ENCODE peak calls at places on chromosomes 6 and 20, in five cellular contexts. K is COR-L47; R is stimulated activated CD4-positive, alpha-beta T cell treated with anti-CD3 and anti-CD28 coated beads, TNF-alpha, amount 100 ng/mL, for 1 hour; E is HEK293T; V is substantia nigra. D is an unnamed sample.
A peak's percentile ranks its signal among the peaks of the same experiment; 100 is the strongest.

GRCh38 chr20:36493801-36494114 is 47.6 kb upstream of the MYL9 start:
- DNase-seq in K (no peak), R (no peak), E (no peak), V (peak; percentile 13), D (no peak)

GRCh38 chr6:151012321-151013294 is 147.1 kb downstream of the MTHFD1L start:
- DNase-seq in K (no peak), R (no peak), E (no peak), V (no peak), D (no peak)

GRCh38 chr6:110340566-110340965 is 17.6 kb downstream of the METTL24 start:
- DNase-seq in K (no peak), R (no peak), E (no peak), V (no peak), D (no peak)

GRCh38 chr6:6717953-6718352 is 129.4 kb downstream of the LY86 start:
- DNase-seq in K (no peak), R (no peak), E (no peak), V (no peak), D (peak; percentile 47)

GRCh38 chr6:56649053-56649769 is 6.5 kb upstream of the DST start:
- DNase-seq in K (peak; percentile 50), R (no peak), E (no peak), V (no peak), D (no peak)

GRCh38 chr6:135871296-135871695 is 19.8 kb downstream of the PDE7B start:
- DNase-seq in K (no peak), R (no peak), E (no peak), V (no peak), D (no peak)

GRCh38 chr6:7540595-7540994 is 876 bp upstream of the DSP start:
- DNase-seq in K (no peak), R (no peak), E (peak; percentile 22), V (no peak), D (no peak)

GRCh38 chr20:59075934-59076508 is 33.4 kb upstream of the PRELID3B start:
- DNase-seq in K (no peak), R (no peak), E (no peak), V (no peak), D (no peak)

D was measured in pulmonary artery endothelial cell.